ENCODE peak calls at places on chromosome 15, in eight cellular contexts. V is GM10248; G is progenitor cell of endocrine pancreas; D is AG10803; Z is CD4-positive, alpha-beta T cell; L is GM20000; Y is GM06990; P is neural crest cell. T is an unnamed sample.
A peak's percentile ranks its signal among the peaks of the same experiment; 100 is the strongest.

GRCh38 chr15:64634020-64634419 is 141.4 kb downstream of the RBPMS2 start:
- DNase-seq in G (no peak), V (peak; percentile 63), L (peak; percentile 66), Z (peak; percentile 7), Y (peak; percentile 62), D (no peak), P (peak; percentile 8), T (no peak)

GRCh38 chr15:30922469-30923311 is 19.0 kb downstream of the FAN1 start:
- DNase-seq in V (no peak), Z (no peak), G (no peak), P (peak; percentile 42), Y (no peak), L (no peak), D (peak; percentile 53), T (peak; percentile 38)

GRCh38 chr15:35909414-35909813 is 363.4 kb upstream of the DPH6 start:
- DNase-seq in Y (no peak), G (no peak), P (no peak), Z (no peak), D (no peak), L (no peak), V (no peak), T (no peak)

GRCh38 chr15:51600114-51600513 is 22.5 kb downstream of the DMXL2 start:
- DNase-seq in P (no peak), D (no peak), V (no peak), Z (no peak), L (no peak), Y (no peak), G (no peak), T (no peak)

GRCh38 chr15:80233511-80234080 is 18.4 kb downstream of the CTXND1 start:
- DNase-seq in D (no peak), G (no peak), P (no peak), Z (no peak), Y (no peak), L (no peak), V (no peak), T (no peak)

GRCh38 chr15:50425219-50425618 is 1.0 kb downstream of the USP8 start:
- DNase-seq in V (no peak), Y (no peak), Z (no peak), L (no peak), G (no peak), D (peak; percentile 9), P (no peak), T (no peak)

GRCh38 chr15:80694624-80695098 is 449 bp upstream of the ABHD17C start:
- DNase-seq in D (peak; percentile 48), Y (no peak), Z (no peak), G (peak; percentile 20), V (no peak), L (no peak), P (peak; percentile 32), T (peak; percentile 45)

GRCh38 chr15:37054336-37054735 is 46.0 kb downstream of the MEIS2 start:
- DNase-seq in L (no peak), Y (no peak), Z (no peak), D (peak; percentile 52), V (no peak), G (no peak), P (no peak), T (no peak)

GRCh38 chr15:46872591-46872990 is 844.7 kb upstream of the SEMA6D start:
- DNase-seq in G (no peak), Z (no peak), D (no peak), V (no peak), L (no peak), P (no peak), Y (no peak), T (no peak)

GRCh38 chr15:39618063-39618823 is 37.4 kb downstream of the THBS1 start:
- DNase-seq in L (no peak), P (no peak), Y (no peak), V (no peak), G (no peak), Z (no peak), D (peak; percentile 55), T (no peak)

GRCh38 chr15:47718474-47719440 is 1.5 kb downstream of the SEMA6D start:
- DNase-seq in D (no peak), G (no peak), L (peak; percentile 42), V (peak; percentile 28), P (no peak), Z (no peak), Y (no peak), T (peak; percentile 44)

GRCh38 chr15:101320501-101321052 is 25.5 kb upstream of the SNRPA1 start:
- DNase-seq in Y (no peak), V (peak; percentile 60), D (peak; percentile 56), Z (peak; percentile 54), G (no peak), P (no peak), L (peak; percentile 61), T (no peak)

GRCh38 chr15:63079938-63080626 is 37.5 kb downstream of the TPM1 start:
- DNase-seq in G (no peak), L (no peak), D (no peak), P (no peak), V (no peak), Z (no peak), Y (no peak), T (no peak)

GRCh38 chr15:66298803-66299251 is 5.5 kb downstream of the DIS3L start:
- DNase-seq in Y (no peak), V (no peak), G (no peak), D (peak; percentile 31), L (no peak), Z (no peak), P (no peak), T (no peak)

GRCh38 chr15:23532019-23532418 is 33.5 kb upstream of the MKRN3 start:
- DNase-seq in P (no peak), V (no peak), D (peak; percentile 8), L (no peak), Z (no peak), Y (no peak), G (no peak), T (peak; percentile 51)

GRCh38 chr15:22810735-22811338 is 24.4 kb downstream of the NIPA1 start:
- DNase-seq in L (no peak), Z (no peak), D (no peak), P (no peak), V (no peak), Y (no peak), G (no peak), T (no peak)

GRCh38 chr15:101118615-101119014 is 133.2 kb downstream of the CHSY1 start:
- DNase-seq in Z (no peak), Y (no peak), L (no peak), G (no peak), D (no peak), V (no peak), P (no peak), T (no peak)

GRCh38 chr15:28919201-28919627 is 33.4 kb downstream of the APBA2 start:
- DNase-seq in D (no peak), V (no peak), Z (no peak), P (no peak), L (no peak), Y (no peak), G (no peak), T (no peak)

GRCh38 chr15:28915935-28916334 is 30.2 kb downstream of the APBA2 start:
- DNase-seq in Y (no peak), Z (no peak), P (no peak), D (no peak), V (no peak), G (no peak), L (no peak), T (no peak)

GRCh38 chr15:28919679-28920655 is 34.2 kb downstream of the APBA2 start:
- DNase-seq in P (no peak), G (no peak), Z (no peak), L (no peak), V (no peak), Y (no peak), D (no peak), T (no peak)

GRCh38 chr15:28917791-28918140 is 32.0 kb downstream of the APBA2 start:
- DNase-seq in G (no peak), V (no peak), P (no peak), Y (no peak), D (no peak), L (no peak), Z (no peak), T (no peak)

DNA sequence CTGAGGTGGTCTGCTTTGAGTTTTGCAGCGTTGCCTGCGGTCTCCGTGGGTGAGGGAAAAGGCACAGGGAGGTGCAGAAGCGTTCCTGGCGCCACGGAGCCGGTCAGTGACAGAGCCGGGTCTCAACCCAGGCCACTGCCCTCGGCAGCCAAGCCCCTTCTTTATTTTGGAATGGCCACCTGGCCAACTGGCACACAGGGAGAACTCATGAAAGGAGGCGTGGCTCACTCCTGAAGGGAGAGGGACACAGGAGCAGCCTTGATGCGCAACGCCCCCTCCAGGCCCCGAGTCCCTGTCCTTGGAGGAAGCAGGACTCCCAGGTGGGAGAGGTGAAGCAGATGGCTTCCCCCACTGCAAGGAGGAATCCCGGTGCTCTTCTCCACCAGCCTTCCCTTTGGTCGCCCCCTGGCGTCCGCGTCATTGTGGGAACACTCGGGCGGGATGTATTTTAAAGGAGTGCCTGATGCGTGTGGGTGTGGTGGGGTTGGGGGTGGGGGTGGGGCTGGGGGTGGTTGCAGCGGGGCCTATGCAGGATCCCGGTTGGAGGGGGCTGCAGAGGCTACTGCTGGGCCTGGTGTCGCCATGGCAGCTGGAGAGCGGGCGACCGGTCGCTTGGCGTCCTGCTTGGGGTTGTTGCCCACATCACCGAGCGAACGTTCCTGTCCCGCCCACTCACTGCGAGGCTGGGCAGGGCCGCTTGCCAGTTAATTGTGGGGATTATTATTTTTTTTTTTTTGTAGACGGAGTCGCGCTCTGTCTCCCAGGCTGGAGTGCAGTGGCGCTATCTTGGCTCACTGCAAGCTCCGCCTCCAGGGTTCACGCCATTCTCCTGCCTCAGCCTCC is 32.6 kb downstream of the APBA2 start:
- DNase-seq in L (no peak), G (peak; percentile 32), V (no peak), Y (no peak), D (no peak), P (peak; percentile 43), Z (no peak), T (peak; percentile 86)
- TF ChIP-seq CTCF in L (no peak), G (peak; percentile 50), V (no peak), Y (no peak), D (no peak), P (peak; percentile 53), Z (peak; percentile 21), T (peak; percentile 50)

DNA sequence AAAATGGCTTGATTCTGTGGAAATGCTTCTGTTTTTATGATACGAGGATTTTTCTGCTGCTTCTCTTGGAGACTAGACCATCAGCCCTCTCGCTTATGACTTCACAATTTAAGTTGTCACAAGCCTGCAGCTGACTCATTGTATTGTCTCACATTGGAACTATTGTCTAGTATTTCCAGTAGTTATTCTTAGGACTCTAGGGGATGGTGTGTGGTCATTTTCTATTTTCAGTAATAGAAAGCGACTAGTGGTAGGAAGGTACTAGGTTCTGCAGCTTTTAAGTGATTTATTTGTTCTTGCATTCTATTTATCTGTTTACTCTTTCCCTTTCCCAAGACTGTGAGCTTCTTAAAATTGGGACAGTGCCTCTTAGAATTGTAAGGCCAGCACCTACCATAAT is 66.3 kb upstream of the CRTC3 start:
- DNase-seq in P (no peak), D (peak; percentile 82), Z (no peak), L (peak; percentile 24), G (no peak), Y (no peak), V (peak; percentile 52), T (no peak)
- TF ChIP-seq CTCF in P (no peak), D (peak; percentile 26), Z (no peak), L (no peak), G (no peak), Y (no peak), V (no peak), T (no peak)

GRCh38 chr15:88637841-88638625 is 783 bp upstream of the ISG20 start:
- DNase-seq in P (no peak), D (peak; percentile 44), L (no peak), Y (no peak), G (no peak), V (no peak), Z (no peak), T (no peak)
- TF ChIP-seq CTCF in P (no peak), D (no peak), L (no peak), Y (no peak), G (no peak), V (no peak), Z (no peak), T (no peak)

GRCh38 chr15:43775411-43775965 is 1.3 kb downstream of the ELL3 start:
- DNase-seq in P (peak; percentile 14), Y (no peak), L (no peak), G (no peak), V (no peak), D (peak; percentile 33), Z (no peak), T (no peak)
- TF ChIP-seq CTCF in P (peak; percentile 53), Y (peak; percentile 36), L (no peak), G (peak; percentile 51), V (peak; percentile 15), D (peak; percentile 35), Z (no peak), T (no peak)